ENCODE peak calls at places on chromosomes 3 and 15, in four cellular contexts. G, W, X and N are unnamed samples.

GRCh38 chr3:2024037-2024436 is 74.6 kb upstream of the CNTN4 start:
- DNase-seq in G (no peak), W (no peak), X (no peak), N (no peak)

GRCh38 chr15:95300958-95301357 is 1029.5 kb upstream of the NR2F2 start:
- DNase-seq in G (no peak), W (peak; percentile 93), X (no peak), N (no peak)

GRCh38 chr15:59741274-59741906 is 52.3 kb upstream of the BNIP2 start:
- DNase-seq in G (no peak), W (no peak), X (peak; percentile 18), N (peak; percentile 29)

GRCh38 chr3:14634763-14635400 is 16.7 kb upstream of the CCDC174 start:
- DNase-seq in G (no peak), W (peak; percentile 59), X (no peak), N (no peak)

GRCh38 chr3:64889991-64890390 is 202.2 kb upstream of the ADAMTS9 start:
- DNase-seq in G (no peak), W (peak; percentile 92), X (no peak), N (no peak)

GRCh38 chr3:14397531-14397930 is 4.9 kb upstream of the SLC6A6 start:
- DNase-seq in G (no peak), W (no peak), X (no peak), N (peak; percentile 89)

GRCh38 chr3:188950832-188951489 is 220.8 kb upstream of the TPRG1 start:
- DNase-seq in G (peak; percentile 71), W (peak; percentile 98), X (peak; percentile 60), N (peak; percentile 42)

GRCh38 chr3:143521803-143522202 is 326.5 kb downstream of the SLC9A9 start:
- DNase-seq in G (no peak), W (no peak), X (no peak), N (no peak)

GRCh38 chr3:163056874-163057497 is 1560.4 kb downstream of the OTOL1 start:
- DNase-seq in G (peak; percentile 36), W (no peak), X (peak; percentile 41), N (peak; percentile 51)

GRCh38 chr15:29696950-29697738 is 125.1 kb downstream of the TJP1 start:
- DNase-seq in G (no peak), W (no peak), X (no peak), N (no peak)

GRCh38 chr3:9747267-9747666 is 2.5 kb upstream of the OGG1 start:
- DNase-seq in G (no peak), W (peak; percentile 49), X (no peak), N (peak; percentile 68)

GRCh38 chr3:68088216-68088615 is 433.8 kb upstream of the SUCLG2 start:
- DNase-seq in G (no peak), W (no peak), X (no peak), N (no peak)

GRCh38 chr15:75718326-75718725 is 5.7 kb upstream of the CSPG4 start:
- DNase-seq in G (no peak), W (no peak), X (no peak), N (no peak)

GRCh38 chr3:32453346-32453745 is 49.3 kb downstream of the CMTM6 start:
- DNase-seq in G (no peak), W (no peak), X (no peak), N (no peak)

GRCh38 chr15:38069506-38069905 is 135.1 kb downstream of the TMCO5A start:
- DNase-seq in G (peak; percentile 25), W (peak; percentile 61), X (no peak), N (peak; percentile 21)

GRCh38 chr3:13873818-13874217 is 6.1 kb downstream of the WNT7A start:
- DNase-seq in G (no peak), W (no peak), X (no peak), N (no peak)

GRCh38 chr3:58722526-58722925 is 56.0 kb upstream of the FAM3D start:
- DNase-seq in G (no peak), W (no peak), X (no peak), N (no peak)

GRCh38 chr3:79767953-79768282 is at the start of gene ROBO1:
- DNase-seq in G (no peak), W (no peak), X (no peak), N (no peak)

GRCh38 chr3:14265246-14265962 is 86.8 kb downstream of the LSM3 start:
- DNase-seq in G (peak; percentile 74), W (no peak), X (peak; percentile 27), N (no peak)

GRCh38 chr3:159645874-159646273 is 342.8 kb upstream of the IL12A start:
- DNase-seq in G (no peak), W (no peak), X (no peak), N (no peak)

GRCh38 chr15:59812889-59813288 is 123.8 kb upstream of the BNIP2 start:
- DNase-seq in G (no peak), W (no peak), X (no peak), N (no peak)

GRCh38 chr15:70424937-70425411 is 327.3 kb upstream of the TLE3 start:
- DNase-seq in G (no peak), W (no peak), X (no peak), N (peak; percentile 78)
- TF ChIP-seq MAX in G (no peak), W (no peak), X (no peak), N (peak; percentile 69)

GRCh38 chr3:88033088-88033487 is 25.7 kb downstream of the CGGBP1 start:
- DNase-seq in G (no peak), W (no peak), X (no peak), N (peak; percentile 19)

GRCh38 chr3:88033806-88034205 is 25.0 kb downstream of the CGGBP1 start:
- DNase-seq in G (no peak), W (no peak), X (no peak), N (no peak)

GRCh38 chr3:88031543-88032148 is 27.2 kb downstream of the CGGBP1 start:
- DNase-seq in G (peak; percentile 19), W (peak; percentile 77), X (no peak), N (peak; percentile 62)

GRCh38 chr3:88030200-88030599 is 28.6 kb downstream of the CGGBP1 start:
- DNase-seq in G (no peak), W (peak; percentile 8), X (no peak), N (no peak)

GRCh38 chr3:88032245-88032644 is 26.6 kb downstream of the CGGBP1 start:
- DNase-seq in G (no peak), W (no peak), X (no peak), N (no peak)
- H3K4me3 ChIP-seq in G (peak overlapping the region; percentile 41), W (peak overlapping the region; percentile 24), X (peak overlapping the region; percentile 63), N (peak overlapping the region; percentile 60)

GRCh38 chr15:86664581-86664980 is 584.9 kb downstream of the AGBL1 start:
- DNase-seq in G (no peak), W (no peak), X (no peak), N (no peak)
- TF ChIP-seq MAX in G (no peak), W (no peak), X (no peak), N (no peak)

DNA sequence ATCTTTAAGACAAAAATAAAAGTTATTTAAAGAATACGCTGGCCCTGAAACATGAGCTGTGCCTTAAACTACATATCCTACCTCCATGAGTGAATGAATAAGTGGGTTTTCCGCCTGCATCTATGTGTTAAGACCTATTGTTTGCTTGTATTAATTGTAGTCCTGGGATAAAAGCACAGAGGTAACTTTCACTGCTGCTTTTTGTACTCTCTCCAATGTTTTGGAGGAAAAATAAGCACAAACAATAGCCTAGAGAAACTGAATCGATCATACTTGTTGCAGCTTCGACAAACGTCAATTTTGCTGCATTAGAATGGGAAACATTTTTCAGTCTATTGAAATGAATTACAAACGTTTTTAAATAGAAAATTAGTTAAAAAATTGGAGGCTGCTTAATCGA is 1.3 kb upstream of the CTNNB1 start:
- DNase-seq in G (no peak), W (no peak), X (no peak), N (peak; percentile 6)
- H3K4me3 ChIP-seq in G (no peak overlapping the region), W (no peak overlapping the region), X (peak overlapping the region; percentile 98), N (peak overlapping the region; percentile 62)

DNA sequence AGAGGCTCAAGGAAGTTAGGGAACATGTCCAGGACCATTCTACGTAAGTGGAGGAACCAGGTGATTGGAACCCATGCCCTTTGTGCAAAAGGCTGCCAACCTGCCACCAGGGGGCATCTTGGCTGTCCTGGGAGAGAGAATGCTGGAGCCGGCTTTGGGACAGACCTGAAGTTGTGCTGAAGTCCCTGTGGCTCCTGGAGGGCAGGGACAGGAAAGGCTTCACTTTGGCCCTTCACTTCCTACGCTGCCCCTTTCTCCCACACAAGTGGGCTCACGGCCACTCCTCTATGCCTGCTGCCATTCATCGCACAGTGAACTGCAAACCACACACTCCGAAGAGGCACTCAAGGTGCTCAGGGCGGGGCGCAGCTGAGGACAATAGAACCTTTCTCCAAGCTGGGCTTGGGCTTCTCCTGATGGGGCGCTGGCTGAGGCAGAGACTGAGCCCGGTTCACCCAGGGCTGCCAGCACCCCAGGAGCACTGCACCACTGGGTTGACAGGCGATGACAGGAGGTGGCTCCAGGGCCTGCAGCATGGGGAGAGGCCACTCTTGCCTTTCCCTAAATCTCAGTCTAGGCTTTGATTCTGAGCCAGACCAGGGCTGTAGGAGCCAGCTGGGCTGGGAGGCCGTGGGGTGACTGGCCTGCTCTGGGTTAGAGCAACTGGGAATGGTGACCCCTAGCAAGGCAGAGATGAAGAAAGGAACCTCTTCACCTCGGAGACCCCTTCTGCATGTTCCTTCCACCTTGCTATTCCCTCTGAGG is 8.4 kb downstream of the SHF start:
- DNase-seq in G (peak; percentile 29), W (no peak), X (peak; percentile 48), N (peak; percentile 54)
- TF ChIP-seq MAX in G (no peak), W (no peak), X (no peak), N (no peak)

GRCh38 chr3:127456471-127457093 is 134.0 kb downstream of the TPRA1 start:
- DNase-seq in G (no peak), W (peak; percentile 68), X (no peak), N (no peak)
- H3K4me3 ChIP-seq in G (no peak overlapping the region), W (no peak overlapping the region), X (no peak overlapping the region), N (no peak overlapping the region)

DNA sequence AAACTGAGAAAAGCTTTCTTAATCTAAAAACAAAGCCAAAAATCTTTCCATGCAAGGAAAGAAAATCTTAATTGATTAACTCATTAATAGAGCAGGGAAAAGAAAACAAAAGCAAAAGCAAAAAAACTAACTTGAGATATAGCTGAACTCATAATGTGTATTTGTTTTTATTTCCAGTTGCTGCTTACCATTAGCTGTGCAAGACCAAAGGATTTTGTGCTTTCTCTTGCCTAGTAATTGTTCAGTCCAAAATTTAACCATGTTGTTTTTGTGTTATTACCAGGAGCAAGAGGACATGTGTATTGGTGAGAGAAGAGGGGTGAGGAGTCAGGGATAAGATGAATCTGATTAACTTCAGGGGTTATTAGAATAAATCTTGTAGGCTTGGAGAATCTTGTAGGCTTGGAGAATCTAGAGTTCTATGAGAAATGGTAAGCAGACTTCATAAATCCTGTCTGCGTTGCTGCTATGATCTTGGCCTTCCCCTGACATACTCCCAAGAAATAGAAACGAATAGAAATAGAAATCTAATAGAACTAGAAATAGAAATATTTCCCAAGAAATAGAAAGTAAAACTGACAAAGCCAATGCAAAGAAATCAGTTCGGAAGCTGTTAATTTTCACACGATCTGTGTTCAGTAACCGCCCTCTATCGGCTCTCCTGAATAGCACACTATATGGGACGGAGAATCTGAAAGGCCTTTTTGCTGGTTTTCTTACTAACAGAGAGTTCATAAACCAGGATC is 72.6 kb upstream of the TNFSF10 start:
- DNase-seq in G (peak; percentile 45), W (peak; percentile 78), X (peak; percentile 63), N (peak; percentile 75)
- TF ChIP-seq MAX in G (no peak), W (no peak), X (no peak), N (peak; percentile 32)